ENCODE peak calls at places on chromosomes 11 and 22, in five cellular contexts. One of them, this sample, is unnamed.

GRCh38 chr22:32177221-32177765 is 18.2 kb upstream of the C22orf42 start:
- DNase-seq in K562: no peak
- DNase-seq in H1: no peak
- DNase-seq in HepG2: no peak
- DNase-seq in GM12878: no peak
- DNase-seq in this sample: no peak

GRCh38 chr22:41915035-41915782 is at the start of gene SHISA8:
- DNase-seq in K562: peak; percentile 61
- DNase-seq in HepG2: no peak
- DNase-seq in H1: no peak
- DNase-seq in GM12878: no peak
- DNase-seq in this sample: no peak

GRCh38 chr11:14267861-14268635 is 90.9 kb downstream of the RRAS2 start:
- DNase-seq in GM12878: no peak
- DNase-seq in H1: peak; percentile 41
- DNase-seq in K562: no peak
- DNase-seq in HepG2: no peak
- DNase-seq in this sample: no peak

GRCh38 chr11:83836883-83837654 is 550.9 kb upstream of the CCDC90B start:
- DNase-seq in K562: peak; percentile 54
- DNase-seq in H1: peak; percentile 61
- DNase-seq in GM12878: peak; percentile 5
- DNase-seq in HepG2: peak; percentile 65
- DNase-seq in this sample: peak; percentile 24

GRCh38 chr11:6298605-6299004 is 21.7 kb downstream of the CAVIN3 start:
- DNase-seq in K562: peak; percentile 12
- DNase-seq in GM12878: no peak
- DNase-seq in HepG2: peak; percentile 38
- DNase-seq in H1: peak; percentile 81
- DNase-seq in this sample: peak; percentile 51

GRCh38 chr22:26904483-26904882 is 247.1 kb downstream of the MIAT start:
- DNase-seq in K562: no peak
- DNase-seq in H1: no peak
- DNase-seq in GM12878: no peak
- DNase-seq in HepG2: no peak
- DNase-seq in this sample: no peak

GRCh38 chr11:7665473-7666291 is 7.6 kb downstream of the CYB5R2 start:
- DNase-seq in HepG2: peak; percentile 65
- DNase-seq in H1: peak; percentile 90
- DNase-seq in K562: peak; percentile 82
- DNase-seq in GM12878: peak; percentile 34
- DNase-seq in this sample: peak; percentile 67

GRCh38 chr22:27100323-27100722 is 442.9 kb downstream of the MIAT start:
- DNase-seq in H1: peak; percentile 50
- DNase-seq in HepG2: no peak
- DNase-seq in K562: no peak
- DNase-seq in GM12878: no peak
- DNase-seq in this sample: no peak

GRCh38 chr22:50197000-50197800 is 3.6 kb upstream of the SELENOO start:
- DNase-seq in HepG2: no peak
- DNase-seq in GM12878: no peak
- DNase-seq in K562: no peak
- DNase-seq in H1: no peak
- DNase-seq in this sample: no peak

GRCh38 chr22:27879923-27880322 is 39.1 kb downstream of the PITPNB start:
- DNase-seq in GM12878: no peak
- DNase-seq in HepG2: peak; percentile 56
- DNase-seq in H1: no peak
- DNase-seq in K562: peak; percentile 35
- DNase-seq in this sample: peak; percentile 13

GRCh38 chr22:25627271-25627848 is 62.9 kb downstream of the GRK3 start:
- DNase-seq in K562: no peak
- DNase-seq in HepG2: no peak
- DNase-seq in GM12878: no peak
- DNase-seq in H1: no peak
- DNase-seq in this sample: no peak

GRCh38 chr22:23106906-23107367 is 34.9 kb downstream of the RSPH14 start:
- DNase-seq in H1: no peak
- DNase-seq in K562: peak; percentile 65
- DNase-seq in GM12878: no peak
- DNase-seq in HepG2: peak; percentile 39
- DNase-seq in this sample: no peak

GRCh38 chr11:46119352-46120216 is 1.7 kb downstream of the PHF21A start:
- DNase-seq in HepG2: peak; percentile 80
- DNase-seq in K562: peak; percentile 62
- DNase-seq in GM12878: no peak
- DNase-seq in H1: no peak
- DNase-seq in this sample: no peak

GRCh38 chr11:19370100-19370861 is 129.5 kb upstream of the E2F8 start:
- DNase-seq in GM12878: no peak
- DNase-seq in H1: no peak
- DNase-seq in HepG2: no peak
- DNase-seq in K562: no peak
- DNase-seq in this sample: no peak

GRCh38 chr11:11865449-11865848 is 23.7 kb downstream of the USP47 start:
- DNase-seq in GM12878: no peak
- DNase-seq in HepG2: no peak
- DNase-seq in K562: no peak
- DNase-seq in H1: no peak
- DNase-seq in this sample: no peak
- TF ChIP-seq SRF in GM12878: no peak
- TF ChIP-seq SRF in HepG2: no peak
- TF ChIP-seq SRF in K562: no peak
- TF ChIP-seq SRF in H1: no peak
- TF ChIP-seq SRF in this sample: no peak

GRCh38 chr22:39139933-39140332 is 12.5 kb downstream of the CBX7 start:
- DNase-seq in GM12878: no peak
- DNase-seq in HepG2: peak; percentile 64
- DNase-seq in K562: no peak
- DNase-seq in H1: no peak
- DNase-seq in this sample: no peak
- TF ChIP-seq YY1 in GM12878: no peak
- TF ChIP-seq YY1 in HepG2: no peak
- TF ChIP-seq YY1 in K562: no peak
- TF ChIP-seq YY1 in H1: no peak
- TF ChIP-seq YY1 in this sample: no peak

DNA sequence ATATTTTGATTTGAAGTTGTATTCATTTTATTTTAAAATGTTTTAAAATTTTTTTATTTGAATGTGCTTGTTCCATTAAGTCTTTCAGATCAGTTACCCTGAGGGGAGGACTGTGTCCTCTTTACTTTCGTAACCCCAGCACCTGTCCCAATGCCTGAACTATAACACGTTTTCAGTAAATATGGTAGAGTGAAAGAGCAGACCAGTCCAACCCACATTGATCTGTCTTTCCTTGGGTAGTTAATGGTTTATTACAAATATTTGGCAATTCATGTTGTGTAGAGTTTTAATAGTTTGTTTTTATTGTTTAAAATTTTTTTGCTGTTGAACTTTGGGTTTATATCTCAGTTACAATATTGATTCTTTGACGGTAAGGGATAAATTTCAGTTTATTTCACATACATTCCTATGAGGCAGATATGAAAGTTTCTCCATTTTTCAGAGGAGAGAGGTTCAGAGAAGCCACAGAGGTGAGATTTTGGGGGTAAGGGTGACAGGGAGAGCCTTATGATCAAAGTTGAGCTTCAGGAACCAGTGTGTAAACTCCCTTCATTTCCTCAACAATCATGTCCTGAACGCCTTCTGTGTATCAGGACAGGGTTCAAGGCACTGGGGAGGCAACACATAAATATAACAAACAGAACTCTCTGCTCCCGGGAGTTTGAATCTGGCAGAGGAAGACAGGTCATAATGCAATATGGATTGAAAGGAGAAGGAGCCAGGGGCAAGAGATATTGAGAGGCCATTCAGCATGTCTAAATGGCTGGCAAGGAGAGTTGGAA is 27.8 kb downstream of the AMOTL1 start:
- DNase-seq in K562: no peak
- DNase-seq in HepG2: no peak
- DNase-seq in GM12878: no peak
- DNase-seq in H1: no peak
- DNase-seq in this sample: no peak
- H3K4me3 ChIP-seq in K562: no peak overlapping the region
- H3K4me3 ChIP-seq in HepG2: no peak overlapping the region
- H3K4me3 ChIP-seq in GM12878: no peak overlapping the region
- H3K4me3 ChIP-seq in H1: no peak overlapping the region
- H3K4me3 ChIP-seq in this sample: no peak overlapping the region

GRCh38 chr11:76830639-76831312 is 29.9 kb upstream of the ACER3 start:
- DNase-seq in K562: no peak
- DNase-seq in GM12878: no peak
- DNase-seq in HepG2: no peak
- DNase-seq in H1: no peak
- DNase-seq in this sample: no peak
- TF ChIP-seq SRF in K562: no peak
- TF ChIP-seq SRF in GM12878: no peak
- TF ChIP-seq SRF in HepG2: no peak
- TF ChIP-seq SRF in H1: no peak
- TF ChIP-seq SRF in this sample: no peak

GRCh38 chr22:33748714-33749113 is 171.6 kb downstream of the LARGE1 start:
- DNase-seq in GM12878: no peak
- DNase-seq in H1: no peak
- DNase-seq in HepG2: no peak
- DNase-seq in K562: no peak
- DNase-seq in this sample: no peak

GRCh38 chr22:33743756-33744155 is 176.5 kb downstream of the LARGE1 start:
- DNase-seq in K562: no peak
- DNase-seq in GM12878: peak; percentile 8
- DNase-seq in HepG2: no peak
- DNase-seq in H1: no peak
- DNase-seq in this sample: no peak

GRCh38 chr22:33746501-33746928 is 173.8 kb downstream of the LARGE1 start:
- DNase-seq in HepG2: peak; percentile 35
- DNase-seq in GM12878: no peak
- DNase-seq in K562: no peak
- DNase-seq in H1: no peak
- DNase-seq in this sample: no peak

GRCh38 chr22:33747029-33747428 is 173.2 kb downstream of the LARGE1 start:
- DNase-seq in GM12878: no peak
- DNase-seq in HepG2: no peak
- DNase-seq in H1: no peak
- DNase-seq in K562: no peak
- DNase-seq in this sample: no peak

GRCh38 chr22:33747576-33748180 is 172.6 kb downstream of the LARGE1 start:
- DNase-seq in K562: no peak
- DNase-seq in H1: no peak
- DNase-seq in HepG2: no peak
- DNase-seq in GM12878: no peak
- DNase-seq in this sample: no peak
- TF ChIP-seq YY1 in K562: no peak
- TF ChIP-seq YY1 in H1: no peak
- TF ChIP-seq YY1 in HepG2: no peak
- TF ChIP-seq YY1 in GM12878: no peak
- TF ChIP-seq YY1 in this sample: no peak

DNA sequence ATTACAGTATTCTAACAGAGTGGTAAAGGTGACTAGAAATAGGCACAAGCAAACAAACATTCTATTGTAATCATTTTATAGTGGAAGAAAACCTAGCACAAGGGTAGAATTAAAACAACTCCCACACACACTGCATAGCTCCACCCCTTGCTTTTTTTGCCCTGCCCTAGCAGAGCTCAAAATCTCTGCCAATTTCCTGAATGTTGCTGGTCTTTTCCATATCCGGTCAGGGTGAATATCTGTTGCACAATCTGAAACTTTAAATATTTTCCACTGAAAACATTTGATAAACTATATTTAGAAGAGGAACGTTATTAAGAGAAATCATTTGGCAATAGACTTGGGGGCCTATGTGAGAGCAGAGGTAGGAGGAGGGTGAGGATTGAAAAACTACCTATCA is 2.7 kb downstream of the SPA17 start:
- DNase-seq in HepG2: no peak
- DNase-seq in K562: no peak
- DNase-seq in GM12878: no peak
- DNase-seq in H1: no peak
- DNase-seq in this sample: no peak
- H3K4me3 ChIP-seq in HepG2: no peak overlapping the region
- H3K4me3 ChIP-seq in K562: no peak overlapping the region
- H3K4me3 ChIP-seq in GM12878: no peak overlapping the region
- H3K4me3 ChIP-seq in H1: no peak overlapping the region
- H3K4me3 ChIP-seq in this sample: no peak overlapping the region

GRCh38 chr11:32259641-32260081 is 168.8 kb downstream of the RCN1 start:
- DNase-seq in HepG2: no peak
- DNase-seq in K562: peak; percentile 13
- DNase-seq in GM12878: peak; percentile 62
- DNase-seq in H1: no peak
- DNase-seq in this sample: no peak
- TF ChIP-seq SRF in HepG2: no peak
- TF ChIP-seq SRF in K562: no peak
- TF ChIP-seq SRF in GM12878: no peak
- TF ChIP-seq SRF in H1: no peak
- TF ChIP-seq SRF in this sample: no peak